ENCODE peak calls at places on chromosomes 1 and 21, in ten cellular contexts. F is endothelial cell, V is adrenal gland, J is AG09309, P is kidney, L is gastrocnemius medialis, Z is endothelial cell of umbilical vein, R is astrocyte of the cerebellum, C is cardiac fibroblast, I is lower leg skin. A is an unnamed sample.

GRCh38 chr1:246417152-246417812 is 89.8 kb downstream of the SMYD3 start:
- DNase-seq in C (peak), L (no peak), F (no peak), R (no peak), P (no peak), I (no peak), V (peak), J (no peak), Z (peak), A (no peak)

GRCh38 chr1:180265201-180265600 is 35.1 kb downstream of the LHX4 start:
- DNase-seq in J (no peak), C (no peak), R (no peak), P (no peak), Z (no peak), L (no peak), V (no peak), I (no peak), F (no peak), A (no peak)

GRCh38 chr1:180981596-180982387 is 40.9 kb downstream of the STX6 start:
- DNase-seq in J (no peak), Z (no peak), P (no peak), L (no peak), I (no peak), F (no peak), V (no peak), R (peak), C (no peak), A (no peak)

GRCh38 chr1:176903474-176903873 is 261.0 kb downstream of the ASTN1 start:
- DNase-seq in C (peak), F (no peak), J (no peak), R (no peak), P (no peak), V (no peak), L (no peak), I (no peak), Z (no peak), A (no peak)

GRCh38 chr1:21313886-21314796 is 23.9 kb upstream of the ECE1 start:
- DNase-seq in J (no peak), F (no peak), C (peak), I (no peak), L (no peak), V (peak), Z (no peak), P (no peak), R (no peak), A (no peak)

GRCh38 chr1:26858160-26858559 is 4.8 kb upstream of the SFN start:
- DNase-seq in F (no peak), P (no peak), I (no peak), L (no peak), J (no peak), Z (no peak), R (no peak), C (no peak), V (no peak), A (no peak)

GRCh38 chr1:169572184-169572583 is 14.1 kb downstream of the F5 start:
- DNase-seq in F (no peak), V (no peak), C (no peak), I (no peak), R (no peak), Z (peak), L (no peak), J (no peak), P (no peak), A (no peak)

GRCh38 chr21:45248893-45249381 is 38.8 kb downstream of the POFUT2 start:
- DNase-seq in V (no peak), F (no peak), R (no peak), L (no peak), C (peak), I (no peak), J (no peak), Z (no peak), P (no peak), A (no peak)

GRCh38 chr1:28890836-28891235 is 23.5 kb upstream of the EPB41 start:
- DNase-seq in Z (no peak), P (no peak), F (no peak), J (no peak), C (no peak), R (no peak), I (no peak), V (no peak), L (no peak), A (no peak)

GRCh38 chr1:31413405-31414005 is 492 bp downstream of the SERINC2 start:
- DNase-seq in R (no peak), Z (peak), F (peak), I (peak), J (no peak), C (peak), P (peak), L (peak), V (peak), A (no peak)

GRCh38 chr1:119471566-119471965 is 35.4 kb upstream of the HSD3B1 start:
- DNase-seq in L (no peak), Z (no peak), V (no peak), R (no peak), I (no peak), J (no peak), F (no peak), P (no peak), C (no peak), A (no peak)

GRCh38 chr1:119477710-119478109 is 29.3 kb upstream of the HSD3B1 start:
- DNase-seq in I (no peak), L (no peak), F (no peak), Z (no peak), R (no peak), V (no peak), C (no peak), J (no peak), P (no peak), A (no peak)

GRCh38 chr1:119480175-119480574 is 26.8 kb upstream of the HSD3B1 start:
- DNase-seq in J (no peak), Z (no peak), C (no peak), P (no peak), R (no peak), F (no peak), L (no peak), I (no peak), V (no peak), A (no peak)

GRCh38 chr1:119472463-119473175 is 34.4 kb upstream of the HSD3B1 start:
- DNase-seq in Z (no peak), V (no peak), L (no peak), I (no peak), F (no peak), R (no peak), P (no peak), J (no peak), C (no peak), A (no peak)

GRCh38 chr1:119475866-119476439 is 31.1 kb upstream of the HSD3B1 start:
- DNase-seq in P (no peak), I (peak), L (no peak), C (peak), F (peak), V (peak), J (no peak), R (no peak), Z (peak), A (no peak)
- TF ChIP-seq CTCF in P (peak), I (no peak), L (peak), C (peak), F (peak), V (peak), J (peak), R (peak), Z (peak), A (peak)

GRCh38 chr21:36320421-36321324 is 676 bp downstream of the MORC3 start:
- DNase-seq in J (no peak), Z (peak), C (peak), L (peak), V (peak), F (peak), P (peak), I (peak), R (no peak), A (no peak)
- TF ChIP-seq CTCF in J (no peak), Z (no peak), C (no peak), L (peak), V (no peak), F (no peak), P (no peak), I (no peak), R (no peak), A (peak)

GRCh38 chr21:37564341-37564923 is 197.9 kb downstream of the DYRK1A start:
- DNase-seq in Z (peak), L (peak), I (peak), V (peak), P (peak), J (peak), C (peak), R (peak), F (peak), A (peak)

GRCh38 chr21:37566790-37567725 is 200.5 kb downstream of the DYRK1A start:
- DNase-seq in R (no peak), Z (no peak), V (no peak), F (no peak), L (peak), C (peak), J (no peak), I (no peak), P (no peak), A (no peak)

GRCh38 chr21:37563641-37564340 is 197.2 kb downstream of the DYRK1A start:
- DNase-seq in V (peak), C (peak), F (peak), P (peak), I (peak), L (peak), Z (peak), R (peak), J (peak), A (peak)

GRCh38 chr21:37564924-37565529 is 198.5 kb downstream of the DYRK1A start:
- DNase-seq in P (no peak), F (no peak), V (peak), C (no peak), I (no peak), R (no peak), Z (no peak), L (no peak), J (no peak), A (no peak)

GRCh38 chr21:37565530-37566223 is 199.1 kb downstream of the DYRK1A start:
- DNase-seq in V (no peak), L (no peak), I (no peak), R (no peak), Z (no peak), P (no peak), J (no peak), C (peak), F (no peak), A (no peak)
- TF ChIP-seq CTCF in V (peak), L (no peak), I (no peak), R (no peak), Z (no peak), P (no peak), J (peak), C (no peak), F (no peak), A (no peak)

GRCh38 chr21:29299046-29299905 is 554 bp downstream of the BACH1 start:
- DNase-seq in R (no peak), Z (peak), F (peak), V (peak), I (peak), P (peak), J (no peak), C (peak), L (peak), A (no peak)

GRCh38 chr21:29297483-29298347 is 1.0 kb upstream of the BACH1 start:
- DNase-seq in C (no peak), P (no peak), V (peak), L (peak), F (no peak), R (no peak), Z (no peak), I (no peak), J (no peak), A (no peak)

GRCh38 chr21:29299906-29300546 is 1.3 kb downstream of the BACH1 start:
- DNase-seq in L (peak), F (peak), I (peak), C (peak), J (peak), Z (peak), R (peak), V (peak), P (no peak), A (peak)

GRCh38 chr21:29296452-29296851 is 2.3 kb upstream of the BACH1 start:
- DNase-seq in J (no peak), P (no peak), Z (no peak), C (no peak), I (no peak), L (no peak), F (no peak), R (no peak), V (no peak), A (no peak)

DNA sequence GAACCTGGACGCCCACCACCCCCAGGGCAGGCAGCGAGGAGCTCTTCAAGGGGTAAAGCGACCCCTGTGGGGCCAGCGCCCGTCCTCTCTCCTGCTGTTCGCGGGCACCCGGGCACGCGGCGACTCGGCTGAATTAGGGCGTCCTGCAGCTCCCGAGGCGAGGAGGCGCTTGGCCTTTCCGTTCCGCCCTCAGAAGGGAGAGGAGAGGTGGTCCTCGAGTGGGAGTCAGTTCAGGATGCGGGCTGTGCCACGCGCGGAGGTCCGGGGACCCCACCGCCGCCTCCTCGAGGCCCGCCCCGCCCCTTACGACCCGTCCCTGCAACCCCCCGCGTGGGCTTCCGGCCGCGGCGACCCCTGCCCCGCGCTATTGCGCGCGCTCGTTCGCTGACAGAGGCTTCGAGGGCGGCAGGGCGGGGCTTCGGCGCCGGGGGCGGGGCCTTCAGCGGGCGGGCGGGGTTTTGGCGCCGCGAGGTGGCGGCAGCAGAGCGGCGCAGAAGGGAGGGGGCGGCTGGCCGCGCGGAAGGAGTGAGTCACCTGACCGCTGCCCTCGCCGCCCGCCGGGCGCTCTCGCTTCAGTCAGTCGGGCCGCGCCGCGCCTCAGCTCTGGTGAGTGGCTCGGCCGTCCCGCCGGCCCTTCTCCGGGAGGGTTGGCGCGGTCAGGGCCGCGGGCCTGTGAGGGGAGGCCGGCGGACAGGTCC is at the start of gene BACH1:
- DNase-seq in P (peak), V (peak), L (peak), I (peak), Z (peak), J (peak), C (peak), R (peak), F (peak), A (peak)
- TF ChIP-seq CTCF in P (peak), V (no peak), L (no peak), I (no peak), Z (peak), J (peak), C (no peak), R (no peak), F (peak), A (peak)

GRCh38 chr1:225004396-225004795 is 74.9 kb downstream of the DNAH14 start:
- DNase-seq in Z (peak), V (no peak), C (no peak), J (no peak), F (no peak), L (no peak), P (no peak), I (no peak), R (no peak), A (no peak)
- TF ChIP-seq CTCF in Z (no peak), V (no peak), C (peak), J (peak), F (no peak), L (no peak), P (no peak), I (no peak), R (peak), A (no peak)

GRCh38 chr1:75058424-75058823 is 75.8 kb upstream of the LHX8 start:
- DNase-seq in Z (no peak), F (no peak), J (no peak), L (no peak), P (no peak), C (no peak), I (no peak), R (no peak), V (no peak), A (no peak)

GRCh38 chr1:75053207-75053606 is 81.0 kb upstream of the LHX8 start:
- DNase-seq in I (no peak), P (no peak), Z (peak), R (no peak), C (no peak), F (no peak), V (no peak), L (no peak), J (no peak), A (no peak)
- TF ChIP-seq CTCF in I (no peak), P (no peak), Z (no peak), R (no peak), C (no peak), F (no peak), V (no peak), L (no peak), J (no peak), A (no peak)

GRCh38 chr1:203031467-203031866 is 5.2 kb downstream of the PPFIA4 start:
- DNase-seq in F (no peak), L (no peak), C (no peak), Z (no peak), V (no peak), R (no peak), J (no peak), I (no peak), P (no peak), A (no peak)
- TF ChIP-seq CTCF in F (peak), L (peak), C (no peak), Z (peak), V (no peak), R (no peak), J (peak), I (no peak), P (no peak), A (no peak)

DNA sequence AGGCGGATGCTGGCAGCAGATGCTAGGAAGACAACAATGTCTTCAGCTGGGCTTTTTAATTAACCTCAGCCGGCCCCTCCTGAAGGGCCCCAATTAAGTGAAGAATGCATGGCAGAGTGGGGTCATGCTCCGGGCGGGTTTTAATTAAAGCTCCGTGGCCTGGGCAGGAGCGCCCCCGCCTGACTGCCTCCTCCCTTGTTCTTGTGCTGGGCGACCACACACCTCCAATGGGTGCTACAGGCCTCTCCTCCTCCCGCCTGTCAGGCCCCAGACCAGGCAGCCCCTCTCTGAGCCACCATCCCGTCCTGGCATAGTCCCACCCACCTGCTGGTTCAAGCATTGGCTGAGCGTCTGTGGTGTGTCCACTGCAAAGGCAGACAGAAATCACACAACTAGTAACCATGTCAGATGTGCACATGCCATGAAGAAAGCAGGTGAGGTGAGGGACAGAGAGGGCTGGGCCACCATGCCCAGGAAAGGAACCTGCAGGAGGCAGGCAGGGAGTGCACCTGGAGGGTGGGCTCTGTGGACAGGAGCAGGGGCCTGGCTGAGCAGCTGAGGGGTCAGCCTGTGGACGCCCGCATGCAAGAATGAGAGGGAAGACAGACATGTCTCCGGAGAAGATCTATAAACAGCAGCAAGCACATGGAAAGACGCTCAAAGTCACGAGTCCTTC is 8.5 kb upstream of the ARF1 start:
- DNase-seq in L (no peak), V (peak), I (no peak), J (no peak), R (no peak), P (no peak), C (peak), Z (no peak), F (no peak), A (no peak)
- TF ChIP-seq CTCF in L (no peak), V (no peak), I (no peak), J (peak), R (no peak), P (peak), C (peak), Z (no peak), F (no peak), A (no peak)

DNA sequence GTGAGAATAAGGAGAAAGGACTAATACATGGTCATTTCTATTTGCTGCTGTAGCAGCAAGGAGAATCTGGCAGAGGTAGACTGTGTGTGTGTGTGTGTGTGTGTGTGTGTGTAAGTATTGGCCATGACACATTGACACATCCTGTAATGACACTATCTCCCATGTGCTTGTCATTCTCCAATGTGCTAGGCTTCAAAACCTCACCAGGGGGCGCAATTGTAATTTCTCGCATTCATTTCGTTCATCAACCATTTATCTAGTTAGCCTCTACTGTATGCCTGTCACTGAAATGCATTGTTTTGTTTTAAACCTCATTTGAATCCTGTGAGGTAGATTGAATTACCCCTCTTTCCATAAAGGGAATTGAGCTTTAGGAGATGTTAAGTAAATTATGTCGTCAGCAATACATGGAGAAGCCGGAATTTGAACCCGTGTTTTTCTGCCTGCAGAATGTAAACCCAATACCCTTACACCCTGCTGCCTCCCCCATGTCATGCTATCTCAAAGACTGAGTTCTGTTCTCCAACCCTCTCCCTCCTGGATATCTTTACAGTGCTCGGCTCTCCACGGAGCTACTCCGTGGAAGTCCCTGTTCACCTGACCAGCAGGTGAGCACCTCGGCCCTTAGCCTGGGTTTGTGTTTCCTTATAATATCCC is 100.8 kb downstream of the UCK2 start:
- DNase-seq in F (peak), V (peak), C (peak), Z (peak), R (peak), I (no peak), J (no peak), P (no peak), L (no peak), A (no peak)
- TF ChIP-seq CTCF in F (peak), V (peak), C (peak), Z (peak), R (peak), I (no peak), J (peak), P (peak), L (peak), A (peak)

GRCh38 chr1:110612060-110612745 is 6.0 kb upstream of the KCNA2 start:
- DNase-seq in P (no peak), L (no peak), R (no peak), F (no peak), I (no peak), J (no peak), C (no peak), V (no peak), Z (no peak), A (no peak)
- TF ChIP-seq CTCF in P (no peak), L (no peak), R (no peak), F (no peak), I (no peak), J (no peak), C (no peak), V (no peak), Z (no peak), A (no peak)